ENCODE peak calls at places on chromosomes 11 and 22, in nine cellular contexts. J is body of pancreas, R is stomach, Y is HepG2, X is cardiac muscle cell, Z is MM.1S, T is NT2/D1, K is heart right ventricle, D is neuronal stem cell. L is an unnamed sample. For H3K4me1, the result is how much of the 10 kb centered on the place peaks cover.

GRCh38 chr11:105357146-105357545 is 217.6 kb upstream of the CARD18 start:
- DNase-seq in J (no peak), R (no peak), Y (no peak), X (peak), Z (no peak), T (no peak), K (no peak), D (no peak), L (no peak)

GRCh38 chr11:11978792-11979486 is 29.5 kb downstream of the DKK3 start:
- DNase-seq in J (peak), R (peak), Y (no peak), X (peak), Z (no peak), T (no peak), K (peak), D (no peak), L (peak)

GRCh38 chr22:34429314-34429713 is 509.0 kb upstream of the LARGE1 start:
- DNase-seq in J (no peak), R (no peak), Y (no peak), X (no peak), Z (peak), T (no peak), K (no peak), D (no peak), L (no peak)

GRCh38 chr11:117857734-117858369 is 18.6 kb downstream of the FXYD6 start:
- DNase-seq in J (no peak), R (no peak), Y (no peak), X (no peak), Z (no peak), T (no peak), K (no peak), D (no peak), L (peak)

GRCh38 chr22:37745548-37746365 is 48.9 kb downstream of the TRIOBP start:
- DNase-seq in J (peak), R (peak), Y (peak), X (peak), Z (peak), T (peak), K (peak), D (peak), L (peak)

GRCh38 chr22:29172216-29172615 is 33.5 kb upstream of the EMID1 start:
- DNase-seq in J (no peak), R (no peak), Y (no peak), X (no peak), Z (no peak), T (no peak), K (no peak), D (no peak), L (no peak)

GRCh38 chr11:122202161-122202950 is 86.3 kb upstream of the BLID start:
- DNase-seq in J (peak), R (no peak), Y (peak), X (peak), Z (no peak), T (no peak), K (peak), D (no peak), L (peak)

GRCh38 chr11:59551651-59552521 is 40.5 kb downstream of the OR4D9 start:
- DNase-seq in J (peak), R (no peak), Y (peak), X (peak), Z (no peak), T (no peak), K (no peak), D (peak), L (peak)

GRCh38 chr11:64742940-64743590 is 877 bp downstream of the RASGRP2 start:
- DNase-seq in J (peak), R (peak), Y (no peak), X (peak), Z (peak), T (no peak), K (peak), D (no peak), L (peak)

GRCh38 chr22:50138988-50139387 is 31.5 kb upstream of the PANX2 start:
- DNase-seq in J (no peak), R (no peak), Y (peak), X (no peak), Z (no peak), T (no peak), K (no peak), D (no peak), L (no peak)

GRCh38 chr11:126341760-126342161 is 13.7 kb upstream of the ST3GAL4 start:
- DNase-seq in J (no peak), R (no peak), Y (no peak), X (peak), Z (no peak), T (no peak), K (no peak), D (no peak), L (no peak)

GRCh38 chr11:18633256-18634139 is 644 bp downstream of the SPTY2D1 start:
- DNase-seq in J (no peak), R (no peak), Y (no peak), X (peak), Z (peak), T (no peak), K (no peak), D (no peak), L (peak)

GRCh38 chr11:71165771-71166170 is 86.6 kb downstream of the SHANK2 start:
- DNase-seq in J (no peak), R (no peak), Y (no peak), X (no peak), Z (no peak), T (no peak), K (no peak), D (no peak), L (no peak)

GRCh38 chr11:26946209-26946828 is 47.6 kb upstream of the FIBIN start:
- DNase-seq in J (no peak), R (no peak), Y (no peak), X (no peak), Z (no peak), T (no peak), K (no peak), D (no peak), L (no peak)

GRCh38 chr11:124551189-124551588 is 7.7 kb upstream of the OR8B12 start:
- DNase-seq in J (no peak), R (no peak), Y (peak), X (no peak), Z (no peak), T (no peak), K (no peak), D (no peak), L (no peak)

GRCh38 chr11:30619767-30620166 is 33.6 kb upstream of the MPPED2 start:
- DNase-seq in J (no peak), R (no peak), Y (no peak), X (no peak), Z (no peak), T (no peak), K (no peak), D (no peak), L (no peak)

GRCh38 chr11:27555264-27555663 is 48.7 kb upstream of the LIN7C start:
- DNase-seq in J (no peak), R (no peak), Y (no peak), X (no peak), Z (no peak), T (no peak), K (no peak), D (no peak), L (no peak)

GRCh38 chr11:74025467-74026166 is 16.7 kb upstream of the UCP3 start:
- DNase-seq in J (no peak), R (no peak), Y (no peak), X (no peak), Z (no peak), T (no peak), K (no peak), D (no peak), L (no peak)

GRCh38 chr11:86459682-86460460 is 85.2 kb downstream of the CCDC81 start:
- DNase-seq in J (peak), R (peak), Y (peak), X (peak), Z (no peak), T (peak), K (peak), D (no peak), L (peak)

GRCh38 chr22:37330200-37331033 is 48.1 kb downstream of the CYTH4 start:
- DNase-seq in J (peak), R (peak), Y (peak), X (peak), Z (peak), T (peak), K (no peak), D (peak), L (peak)

GRCh38 chr11:93570759-93571413 is 27.7 kb upstream of the SMCO4 start:
- DNase-seq in J (peak), R (no peak), Y (peak), X (peak), Z (no peak), T (no peak), K (no peak), D (no peak), L (peak)

GRCh38 chr22:42799061-42799460 is 58.0 kb downstream of the ARFGAP3 start:
- DNase-seq in J (no peak), R (no peak), Y (no peak), X (no peak), Z (no peak), T (no peak), K (no peak), D (no peak), L (peak)

GRCh38 chr11:83521647-83522596 is 235.8 kb upstream of the CCDC90B start:
- DNase-seq in J (no peak), R (no peak), Y (peak), X (peak), Z (no peak), T (no peak), K (no peak), D (no peak), L (no peak)

GRCh38 chr22:23500508-23501208 is 79.4 kb downstream of the IGLL1 start:
- DNase-seq in J (no peak), R (no peak), Y (no peak), X (no peak), Z (no peak), T (no peak), K (no peak), D (no peak), L (no peak)

GRCh38 chr22:30803679-30804078 is 109.0 kb downstream of the OSBP2 start:
- DNase-seq in J (no peak), R (no peak), Y (no peak), X (no peak), Z (no peak), T (no peak), K (no peak), D (no peak), L (no peak)

GRCh38 chr11:27094062-27094587 is 53.5 kb downstream of the BBOX1 start:
- DNase-seq in J (no peak), R (no peak), Y (no peak), X (no peak), Z (no peak), T (no peak), K (no peak), D (no peak), L (no peak)

GRCh38 chr22:37911697-37912096 is 5.6 kb downstream of the MICALL1 start:
- DNase-seq in J (no peak), R (no peak), Y (no peak), X (no peak), Z (no peak), T (no peak), K (no peak), D (no peak), L (no peak)

GRCh38 chr11:63961608-63962412 is 12.6 kb upstream of the COX8A start:
- DNase-seq in J (peak), R (peak), Y (peak), X (peak), Z (no peak), T (no peak), K (no peak), D (no peak), L (no peak)

GRCh38 chr11:12537778-12538401 is 136.3 kb upstream of the TEAD1 start:
- DNase-seq in J (no peak), R (peak), Y (no peak), X (no peak), Z (no peak), T (no peak), K (no peak), D (no peak), L (peak)

GRCh38 chr11:8061555-8062428 is 19.2 kb upstream of the TUB start:
- DNase-seq in J (no peak), R (peak), Y (no peak), X (no peak), Z (no peak), T (no peak), K (no peak), D (no peak), L (no peak)

GRCh38 chr11:47270331-47271271 is 668 bp downstream of the MADD start:
- DNase-seq in J (peak), R (no peak), Y (peak), X (peak), Z (peak), T (no peak), K (no peak), D (no peak), L (peak)

GRCh38 chr11:130206141-130206540 is 46.6 kb downstream of the ST14 start:
- DNase-seq in J (peak), R (peak), Y (no peak), X (no peak), Z (no peak), T (no peak), K (no peak), D (no peak), L (no peak)

GRCh38 chr11:86940122-86940777 is 14.9 kb downstream of the FZD4 start:
- DNase-seq in J (peak), R (peak), Y (peak), X (peak), Z (no peak), T (no peak), K (peak), D (no peak), L (peak)

GRCh38 chr11:3057069-3057963 is at the start of gene CARS1:
- DNase-seq in J (peak), R (peak), Y (peak), X (peak), Z (peak), T (peak), K (peak), D (peak), L (peak)

GRCh38 chr11:3052567-3052966 is 4.7 kb downstream of the CARS1 start:
- DNase-seq in J (no peak), R (no peak), Y (no peak), X (no peak), Z (no peak), T (no peak), K (no peak), D (no peak), L (no peak)

GRCh38 chr11:3055881-3056280 is 1.3 kb downstream of the CARS1 start:
- DNase-seq in J (no peak), R (no peak), Y (no peak), X (no peak), Z (no peak), T (no peak), K (no peak), D (no peak), L (no peak)

GRCh38 chr11:3058753-3059664 is 1.8 kb upstream of the CARS1 start:
- DNase-seq in J (no peak), R (no peak), Y (peak), X (peak), Z (no peak), T (peak), K (no peak), D (no peak), L (no peak)

DNA sequence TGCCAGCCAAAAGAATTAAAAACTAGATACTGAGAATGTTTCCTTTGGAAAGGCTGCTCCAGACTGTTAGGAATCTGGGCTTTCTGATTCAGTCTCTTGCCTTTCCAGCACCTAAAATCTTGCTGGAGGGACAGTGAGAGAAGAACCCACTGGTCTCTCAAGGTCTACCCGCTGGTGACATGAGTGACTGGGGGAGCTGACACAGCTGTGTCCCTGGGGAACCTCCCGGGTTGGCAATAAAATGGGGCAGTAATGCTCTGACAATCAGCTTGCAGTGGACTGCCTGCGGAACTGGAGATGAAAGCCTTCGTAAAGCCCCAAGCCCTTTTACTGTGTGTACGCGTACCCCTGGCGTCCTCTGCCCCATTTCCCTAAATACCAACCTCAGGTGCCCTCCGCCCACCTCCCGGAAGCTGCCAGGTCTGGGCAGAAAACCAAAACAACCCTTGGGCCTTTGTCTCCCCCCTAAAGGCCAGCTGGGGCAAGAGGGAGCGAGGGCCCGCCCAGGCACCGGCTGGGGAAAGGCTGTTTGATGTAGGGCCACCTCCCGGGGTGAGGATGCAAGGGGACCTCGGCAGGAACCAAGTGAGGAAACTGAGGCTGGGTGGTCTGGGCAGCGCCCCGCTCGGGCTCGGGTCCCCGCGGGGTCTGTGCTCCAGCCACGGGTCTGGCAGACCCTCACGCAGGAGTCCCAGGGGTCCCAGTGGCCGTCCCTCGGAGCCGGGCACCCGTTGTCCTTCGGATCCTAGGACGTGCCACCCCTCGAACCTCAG is 741 bp downstream of the CARS1 start:
- DNase-seq in J (peak), R (peak), Y (no peak), X (no peak), Z (no peak), T (no peak), K (peak), D (no peak), L (no peak)
- H3K4me1 ChIP-seq in J (under half), R (under half), Y (under half), X (under half), Z (under half), T (under half), K (under half), D (under half), L (under half)

GRCh38 chr11:1759851-1760220 is 3.9 kb downstream of the CTSD start:
- DNase-seq in J (no peak), R (no peak), Y (no peak), X (no peak), Z (no peak), T (no peak), K (no peak), D (no peak), L (no peak)
- H3K4me1 ChIP-seq in J (half or more), R (half or more), Y (under half), X (under half), Z (under half), T (under half), K (under half), D (under half), L (under half)

GRCh38 chr11:72724851-72725730 is 27.1 kb downstream of the ARAP1 start:
- DNase-seq in J (peak), R (peak), Y (peak), X (peak), Z (peak), T (peak), K (no peak), D (peak), L (peak)
- H3K4me1 ChIP-seq in J (under half), R (under half), Y (under half), X (under half), Z (under half), T (under half), K (under half), D (under half), L (under half)

GRCh38 chr22:32809786-32810185 is 8.3 kb downstream of the TIMP3 start:
- DNase-seq in J (no peak), R (no peak), Y (no peak), X (no peak), Z (no peak), T (no peak), K (no peak), D (no peak), L (no peak)

GRCh38 chr22:32815059-32815458 is 13.6 kb downstream of the TIMP3 start:
- DNase-seq in J (no peak), R (no peak), Y (no peak), X (no peak), Z (no peak), T (no peak), K (no peak), D (no peak), L (no peak)

GRCh38 chr22:32814289-32814865 is 12.9 kb downstream of the TIMP3 start:
- DNase-seq in J (no peak), R (no peak), Y (no peak), X (no peak), Z (no peak), T (no peak), K (no peak), D (no peak), L (no peak)

GRCh38 chr22:32810241-32811133 is 9.0 kb downstream of the TIMP3 start:
- DNase-seq in J (no peak), R (no peak), Y (no peak), X (peak), Z (no peak), T (no peak), K (no peak), D (no peak), L (no peak)

GRCh38 chr22:32811788-32812187 is 10.3 kb downstream of the TIMP3 start:
- DNase-seq in J (no peak), R (no peak), Y (no peak), X (no peak), Z (no peak), T (no peak), K (no peak), D (no peak), L (no peak)
- H3K4me1 ChIP-seq in J (under half), R (under half), Y (half or more), X (under half), Z (under half), T (under half), K (under half), D (under half), L (under half)

GRCh38 chr11:1839204-1839923 is 583 bp downstream of the TNNI2 start:
- DNase-seq in J (no peak), R (no peak), Y (no peak), X (no peak), Z (no peak), T (no peak), K (no peak), D (no peak), L (no peak)
- H3K4me1 ChIP-seq in J (half or more), R (under half), Y (half or more), X (under half), Z (under half), T (under half), K (under half), D (under half), L (under half)